ENCODE peak calls at places on chromosomes 3 and 15, in six cellular contexts. One of them, this sample, is unnamed. For H3K27me3, the result is how much of the 10 kb centered on the place peaks cover.

GRCh38 chr3:177960014-177960413 is 576.2 kb upstream of the KCNMB2 start:
- DNase-seq in GM23338: no peak
- DNase-seq in body of pancreas: no peak
- DNase-seq in right lobe of liver: no peak
- DNase-seq in dorsolateral prefrontal cortex: no peak
- DNase-seq in HL-60: no peak
- DNase-seq in this sample: peak

GRCh38 chr3:10950476-10951294 is 41.9 kb upstream of the SLC6A1 start:
- DNase-seq in right lobe of liver: no peak
- DNase-seq in GM23338: peak
- DNase-seq in dorsolateral prefrontal cortex: peak
- DNase-seq in body of pancreas: no peak
- DNase-seq in HL-60: no peak
- DNase-seq in this sample: peak

GRCh38 chr3:54133196-54133595 is 10.8 kb downstream of the CACNA2D3 start:
- DNase-seq in body of pancreas: no peak
- DNase-seq in HL-60: no peak
- DNase-seq in dorsolateral prefrontal cortex: no peak
- DNase-seq in right lobe of liver: no peak
- DNase-seq in GM23338: no peak
- DNase-seq in this sample: no peak

GRCh38 chr3:171049831-171050444 is 23.4 kb upstream of the SLC2A2 start:
- DNase-seq in dorsolateral prefrontal cortex: peak
- DNase-seq in GM23338: peak
- DNase-seq in HL-60: no peak
- DNase-seq in right lobe of liver: peak
- DNase-seq in body of pancreas: peak
- DNase-seq in this sample: peak

GRCh38 chr3:9397911-9398714 is 698 bp downstream of the SETD5 start:
- DNase-seq in body of pancreas: peak
- DNase-seq in HL-60: no peak
- DNase-seq in dorsolateral prefrontal cortex: no peak
- DNase-seq in GM23338: peak
- DNase-seq in right lobe of liver: peak
- DNase-seq in this sample: peak

GRCh38 chr3:165491487-165491886 is 295.3 kb upstream of the SLITRK3 start:
- DNase-seq in dorsolateral prefrontal cortex: no peak
- DNase-seq in GM23338: no peak
- DNase-seq in body of pancreas: no peak
- DNase-seq in right lobe of liver: no peak
- DNase-seq in HL-60: no peak
- DNase-seq in this sample: peak

GRCh38 chr3:29381595-29381994 is 100.7 kb downstream of the RBMS3 start:
- DNase-seq in HL-60: no peak
- DNase-seq in body of pancreas: no peak
- DNase-seq in GM23338: no peak
- DNase-seq in right lobe of liver: no peak
- DNase-seq in dorsolateral prefrontal cortex: no peak
- DNase-seq in this sample: peak

GRCh38 chr15:33313491-33313890 is 2.7 kb downstream of the RYR3 start:
- DNase-seq in body of pancreas: no peak
- DNase-seq in GM23338: no peak
- DNase-seq in HL-60: no peak
- DNase-seq in right lobe of liver: no peak
- DNase-seq in dorsolateral prefrontal cortex: no peak
- DNase-seq in this sample: no peak

GRCh38 chr3:162586591-162586990 is 1090.0 kb downstream of the OTOL1 start:
- DNase-seq in dorsolateral prefrontal cortex: no peak
- DNase-seq in right lobe of liver: no peak
- DNase-seq in GM23338: peak
- DNase-seq in HL-60: no peak
- DNase-seq in body of pancreas: no peak
- DNase-seq in this sample: peak

GRCh38 chr15:34216527-34217270 is 6.8 kb upstream of the KATNBL1 start:
- DNase-seq in GM23338: no peak
- DNase-seq in body of pancreas: no peak
- DNase-seq in right lobe of liver: no peak
- DNase-seq in dorsolateral prefrontal cortex: no peak
- DNase-seq in HL-60: no peak
- DNase-seq in this sample: no peak

GRCh38 chr3:157531301-157531660 is 28.1 kb upstream of the VEPH1 start:
- DNase-seq in dorsolateral prefrontal cortex: no peak
- DNase-seq in body of pancreas: no peak
- DNase-seq in GM23338: no peak
- DNase-seq in right lobe of liver: no peak
- DNase-seq in HL-60: no peak
- DNase-seq in this sample: no peak

GRCh38 chr3:157529085-157529484 is 25.9 kb upstream of the VEPH1 start:
- DNase-seq in right lobe of liver: no peak
- DNase-seq in body of pancreas: no peak
- DNase-seq in GM23338: no peak
- DNase-seq in dorsolateral prefrontal cortex: no peak
- DNase-seq in HL-60: no peak
- DNase-seq in this sample: no peak

GRCh38 chr3:157529751-157530150 is 26.5 kb upstream of the VEPH1 start:
- DNase-seq in dorsolateral prefrontal cortex: no peak
- DNase-seq in HL-60: no peak
- DNase-seq in GM23338: no peak
- DNase-seq in right lobe of liver: no peak
- DNase-seq in body of pancreas: no peak
- DNase-seq in this sample: no peak

GRCh38 chr3:157531771-157532170 is 28.6 kb upstream of the VEPH1 start:
- DNase-seq in dorsolateral prefrontal cortex: no peak
- DNase-seq in right lobe of liver: no peak
- DNase-seq in GM23338: no peak
- DNase-seq in body of pancreas: no peak
- DNase-seq in HL-60: no peak
- DNase-seq in this sample: no peak

DNA sequence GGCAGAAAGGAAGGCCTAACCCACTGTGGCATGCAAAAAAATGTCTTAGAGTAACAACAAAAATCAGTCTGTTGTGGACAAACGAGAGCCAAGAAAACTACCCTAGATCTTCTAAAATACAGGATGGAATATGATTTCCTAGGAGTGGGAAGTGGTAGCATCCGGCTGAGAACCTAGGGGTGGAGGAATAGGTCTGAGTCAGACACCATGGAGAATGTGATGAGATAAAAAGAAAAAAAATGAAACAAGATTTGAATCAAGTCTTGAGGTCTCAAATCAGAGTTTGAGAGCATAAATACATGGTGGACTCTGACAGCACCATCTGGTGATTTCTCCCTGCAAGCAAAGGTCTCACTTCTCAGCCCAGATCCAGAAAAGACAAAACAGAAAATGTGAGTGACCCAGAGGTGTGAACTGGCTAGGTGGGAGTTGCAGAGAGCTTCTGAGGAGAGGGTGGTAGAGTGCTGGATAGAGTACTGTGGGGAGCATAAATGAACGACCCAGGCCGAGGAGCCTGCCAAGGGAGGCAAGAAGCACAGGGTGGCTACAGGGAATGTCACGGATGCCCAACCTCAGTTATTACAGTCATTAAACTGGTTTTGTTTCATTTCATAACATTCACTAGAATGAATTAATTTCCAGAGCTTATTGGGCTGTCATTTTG is 27.6 kb upstream of the VEPH1 start:
- DNase-seq in GM23338: no peak
- DNase-seq in HL-60: no peak
- DNase-seq in dorsolateral prefrontal cortex: no peak
- DNase-seq in body of pancreas: no peak
- DNase-seq in right lobe of liver: no peak
- DNase-seq in this sample: peak
- H3K4me3 ChIP-seq in GM23338: no peak
- H3K4me3 ChIP-seq in HL-60: no peak
- H3K4me3 ChIP-seq in dorsolateral prefrontal cortex: no peak
- H3K4me3 ChIP-seq in body of pancreas: no peak
- H3K4me3 ChIP-seq in right lobe of liver: no peak
- H3K4me3 ChIP-seq in this sample: no peak

GRCh38 chr15:79505956-79506355 is 73.8 kb downstream of the MINAR1 start:
- DNase-seq in right lobe of liver: no peak
- DNase-seq in body of pancreas: no peak
- DNase-seq in dorsolateral prefrontal cortex: no peak
- DNase-seq in GM23338: peak
- DNase-seq in HL-60: no peak
- DNase-seq in this sample: no peak
- H3K27me3 ChIP-seq in right lobe of liver: under half
- H3K27me3 ChIP-seq in body of pancreas: under half
- H3K27me3 ChIP-seq in dorsolateral prefrontal cortex: under half
- H3K27me3 ChIP-seq in GM23338: under half
- H3K27me3 ChIP-seq in HL-60: under half
- H3K27me3 ChIP-seq in this sample: under half

GRCh38 chr3:72101538-72101937 is 316.6 kb upstream of the PROK2 start:
- DNase-seq in dorsolateral prefrontal cortex: no peak
- DNase-seq in body of pancreas: no peak
- DNase-seq in right lobe of liver: no peak
- DNase-seq in HL-60: no peak
- DNase-seq in GM23338: no peak
- DNase-seq in this sample: no peak
- H3K4me3 ChIP-seq in dorsolateral prefrontal cortex: peak
- H3K4me3 ChIP-seq in body of pancreas: no peak
- H3K4me3 ChIP-seq in right lobe of liver: no peak
- H3K4me3 ChIP-seq in HL-60: no peak
- H3K4me3 ChIP-seq in GM23338: no peak
- H3K4me3 ChIP-seq in this sample: no peak

GRCh38 chr3:184560992-184561328 is 625 bp upstream of the EPHB3 start:
- DNase-seq in GM23338: no peak
- DNase-seq in right lobe of liver: no peak
- DNase-seq in body of pancreas: no peak
- DNase-seq in HL-60: no peak
- DNase-seq in dorsolateral prefrontal cortex: no peak
- DNase-seq in this sample: no peak

GRCh38 chr3:184559336-184559735 is 2.2 kb upstream of the EPHB3 start:
- DNase-seq in body of pancreas: peak
- DNase-seq in HL-60: no peak
- DNase-seq in GM23338: no peak
- DNase-seq in dorsolateral prefrontal cortex: no peak
- DNase-seq in right lobe of liver: no peak
- DNase-seq in this sample: no peak

GRCh38 chr3:184561329-184562145 is at the start of gene EPHB3:
- DNase-seq in GM23338: peak
- DNase-seq in dorsolateral prefrontal cortex: peak
- DNase-seq in HL-60: peak
- DNase-seq in right lobe of liver: peak
- DNase-seq in body of pancreas: peak
- DNase-seq in this sample: peak

GRCh38 chr3:184562146-184562861 is 719 bp downstream of the EPHB3 start:
- DNase-seq in dorsolateral prefrontal cortex: no peak
- DNase-seq in right lobe of liver: no peak
- DNase-seq in body of pancreas: no peak
- DNase-seq in HL-60: no peak
- DNase-seq in GM23338: no peak
- DNase-seq in this sample: no peak

GRCh38 chr3:184560531-184560930 is 1.1 kb upstream of the EPHB3 start:
- DNase-seq in right lobe of liver: peak
- DNase-seq in dorsolateral prefrontal cortex: no peak
- DNase-seq in HL-60: no peak
- DNase-seq in body of pancreas: no peak
- DNase-seq in GM23338: no peak
- DNase-seq in this sample: no peak
- H3K27me3 ChIP-seq in right lobe of liver: under half
- H3K27me3 ChIP-seq in dorsolateral prefrontal cortex: under half
- H3K27me3 ChIP-seq in HL-60: under half
- H3K27me3 ChIP-seq in body of pancreas: under half
- H3K27me3 ChIP-seq in GM23338: half or more
- H3K27me3 ChIP-seq in this sample: under half

GRCh38 chr3:152244156-152244888 is 24.4 kb upstream of the MBNL1 start:
- DNase-seq in body of pancreas: no peak
- DNase-seq in HL-60: peak
- DNase-seq in GM23338: no peak
- DNase-seq in right lobe of liver: no peak
- DNase-seq in dorsolateral prefrontal cortex: no peak
- DNase-seq in this sample: no peak
- H3K4me3 ChIP-seq in body of pancreas: no peak
- H3K4me3 ChIP-seq in HL-60: peak
- H3K4me3 ChIP-seq in GM23338: no peak
- H3K4me3 ChIP-seq in right lobe of liver: no peak
- H3K4me3 ChIP-seq in dorsolateral prefrontal cortex: no peak
- H3K4me3 ChIP-seq in this sample: no peak

DNA sequence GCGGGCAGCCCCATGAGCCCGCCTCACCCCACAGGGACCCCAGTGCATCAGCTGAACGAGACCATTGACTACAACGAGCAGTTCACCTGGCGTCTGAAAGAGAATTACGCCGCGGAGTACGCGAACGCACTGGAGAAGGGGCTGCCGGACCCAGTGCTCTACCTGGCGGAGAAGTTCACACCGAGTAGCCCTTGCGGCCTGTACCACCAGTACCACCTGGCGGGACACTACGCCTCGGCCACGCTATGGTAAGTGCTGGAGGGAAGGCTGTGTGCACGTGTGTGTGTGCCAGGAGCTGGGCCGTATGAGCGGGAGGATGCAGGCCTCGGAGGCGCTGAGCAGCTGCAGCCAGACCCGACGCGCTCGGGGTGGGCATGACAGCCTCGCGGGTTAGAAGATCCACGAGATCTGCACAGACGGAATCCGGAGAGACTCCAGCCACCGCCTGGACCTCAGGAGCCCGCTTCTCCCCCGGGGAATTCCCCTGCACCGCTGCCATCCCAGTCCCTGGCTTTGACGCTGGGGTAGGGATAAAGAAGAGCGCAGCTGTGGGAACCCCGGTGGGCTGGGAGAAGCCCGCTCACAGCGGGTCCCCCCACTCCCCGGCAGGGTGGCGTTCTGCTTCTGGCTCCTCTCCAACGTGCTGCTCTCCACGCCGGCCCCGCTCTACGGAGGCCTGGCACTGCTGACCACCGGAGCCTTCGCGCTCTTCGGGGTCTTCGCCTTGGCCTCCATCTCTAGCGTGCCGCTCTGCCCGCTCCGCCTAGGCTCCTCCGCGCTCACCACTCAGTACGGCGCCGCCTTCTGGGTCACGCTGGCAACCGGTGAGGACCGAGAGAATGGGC is 2.6 kb downstream of the DUOXA2 start:
- DNase-seq in body of pancreas: no peak
- DNase-seq in GM23338: peak
- DNase-seq in HL-60: no peak
- DNase-seq in right lobe of liver: no peak
- DNase-seq in dorsolateral prefrontal cortex: no peak
- DNase-seq in this sample: no peak
- H3K27me3 ChIP-seq in body of pancreas: under half
- H3K27me3 ChIP-seq in GM23338: half or more
- H3K27me3 ChIP-seq in HL-60: half or more
- H3K27me3 ChIP-seq in right lobe of liver: under half
- H3K27me3 ChIP-seq in dorsolateral prefrontal cortex: half or more
- H3K27me3 ChIP-seq in this sample: half or more

DNA sequence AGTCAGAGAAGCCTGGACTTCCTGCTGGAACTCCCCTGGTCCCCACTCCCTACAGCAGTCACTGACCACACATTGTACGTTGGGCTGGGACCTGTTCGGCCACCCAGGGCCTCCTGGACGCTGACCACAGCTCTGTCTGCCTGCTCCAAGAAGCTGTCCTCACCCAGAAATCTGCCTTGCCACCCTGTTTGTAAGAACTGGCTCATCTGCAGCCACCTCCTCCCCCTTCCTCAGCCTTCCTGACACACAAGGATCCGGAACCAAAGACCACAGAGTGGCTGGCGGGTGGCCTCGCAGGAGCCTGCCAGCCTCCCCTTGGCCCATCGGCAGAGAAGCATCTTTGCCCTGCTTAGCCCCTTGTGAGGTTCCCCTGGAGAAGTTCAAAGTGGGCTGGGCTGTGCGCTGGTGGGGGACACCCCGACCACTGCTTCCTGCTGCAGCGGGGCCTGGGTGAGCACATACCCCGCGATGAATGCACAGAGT is 91.9 kb downstream of the PCSK6 start:
- DNase-seq in dorsolateral prefrontal cortex: no peak
- DNase-seq in HL-60: no peak
- DNase-seq in right lobe of liver: no peak
- DNase-seq in body of pancreas: no peak
- DNase-seq in GM23338: no peak
- DNase-seq in this sample: no peak
- H3K4me3 ChIP-seq in dorsolateral prefrontal cortex: no peak
- H3K4me3 ChIP-seq in HL-60: no peak
- H3K4me3 ChIP-seq in right lobe of liver: no peak
- H3K4me3 ChIP-seq in body of pancreas: no peak
- H3K4me3 ChIP-seq in GM23338: no peak
- H3K4me3 ChIP-seq in this sample: no peak

This sample was measured in brain microvascular endothelial cell.